ENCODE peak calls at places on chromosome 17, in five cellular contexts. One of them, this sample, is unnamed.

GRCh38 chr17:4520881-4521600 is 22.4 kb downstream of the SPNS2 start:
- DNase-seq in heart right ventricle: no peak
- DNase-seq in activated CD8-positive, alpha-beta T cell treated with anti-CD3 and anti-CD28 coated beads for 36 hours: no peak
- DNase-seq in HCT116: no peak
- DNase-seq in stimulated activated CD8-positive, alpha-beta memory T cell treated with anti-CD3 and anti-CD28 coated beads, Interleukin-12 subunit alpha, Interleukin-12 subunit beta, amount 100 ng/mL, for 1 hour: no peak
- DNase-seq in this sample: no peak

GRCh38 chr17:41655611-41656111 is 31.3 kb upstream of the KRT17 start:
- DNase-seq in heart right ventricle: no peak
- DNase-seq in activated CD8-positive, alpha-beta T cell treated with anti-CD3 and anti-CD28 coated beads for 36 hours: no peak
- DNase-seq in HCT116: no peak
- DNase-seq in stimulated activated CD8-positive, alpha-beta memory T cell treated with anti-CD3 and anti-CD28 coated beads, Interleukin-12 subunit alpha, Interleukin-12 subunit beta, amount 100 ng/mL, for 1 hour: no peak
- DNase-seq in this sample: no peak

GRCh38 chr17:6043405-6043804 is 26.8 kb upstream of the WSCD1 start:
- DNase-seq in heart right ventricle: no peak
- DNase-seq in activated CD8-positive, alpha-beta T cell treated with anti-CD3 and anti-CD28 coated beads for 36 hours: no peak
- DNase-seq in HCT116: no peak
- DNase-seq in stimulated activated CD8-positive, alpha-beta memory T cell treated with anti-CD3 and anti-CD28 coated beads, Interleukin-12 subunit alpha, Interleukin-12 subunit beta, amount 100 ng/mL, for 1 hour: no peak
- DNase-seq in this sample: no peak

GRCh38 chr17:58487589-58488427 is at the start of gene HSF5:
- DNase-seq in heart right ventricle: no peak
- DNase-seq in activated CD8-positive, alpha-beta T cell treated with anti-CD3 and anti-CD28 coated beads for 36 hours: peak; percentile 80
- DNase-seq in HCT116: no peak
- DNase-seq in stimulated activated CD8-positive, alpha-beta memory T cell treated with anti-CD3 and anti-CD28 coated beads, Interleukin-12 subunit alpha, Interleukin-12 subunit beta, amount 100 ng/mL, for 1 hour: peak; percentile 52
- DNase-seq in this sample: no peak

GRCh38 chr17:59533694-59534093 is 31.7 kb upstream of the DHX40 start:
- DNase-seq in heart right ventricle: no peak
- DNase-seq in activated CD8-positive, alpha-beta T cell treated with anti-CD3 and anti-CD28 coated beads for 36 hours: no peak
- DNase-seq in HCT116: no peak
- DNase-seq in stimulated activated CD8-positive, alpha-beta memory T cell treated with anti-CD3 and anti-CD28 coated beads, Interleukin-12 subunit alpha, Interleukin-12 subunit beta, amount 100 ng/mL, for 1 hour: no peak
- DNase-seq in this sample: no peak

GRCh38 chr17:17433260-17433659 is 43.5 kb upstream of the MED9 start:
- DNase-seq in heart right ventricle: no peak
- DNase-seq in activated CD8-positive, alpha-beta T cell treated with anti-CD3 and anti-CD28 coated beads for 36 hours: no peak
- DNase-seq in HCT116: no peak
- DNase-seq in stimulated activated CD8-positive, alpha-beta memory T cell treated with anti-CD3 and anti-CD28 coated beads, Interleukin-12 subunit alpha, Interleukin-12 subunit beta, amount 100 ng/mL, for 1 hour: no peak
- DNase-seq in this sample: no peak

GRCh38 chr17:8151120-8151640 is 1.0 kb downstream of the PER1 start:
- DNase-seq in heart right ventricle: peak; percentile 96
- DNase-seq in activated CD8-positive, alpha-beta T cell treated with anti-CD3 and anti-CD28 coated beads for 36 hours: peak; percentile 91
- DNase-seq in HCT116: no peak
- DNase-seq in stimulated activated CD8-positive, alpha-beta memory T cell treated with anti-CD3 and anti-CD28 coated beads, Interleukin-12 subunit alpha, Interleukin-12 subunit beta, amount 100 ng/mL, for 1 hour: peak; percentile 85
- DNase-seq in this sample: peak; percentile 69

GRCh38 chr17:42133461-42134041 is 10.9 kb downstream of the HSPB9 start:
- DNase-seq in heart right ventricle: no peak
- DNase-seq in activated CD8-positive, alpha-beta T cell treated with anti-CD3 and anti-CD28 coated beads for 36 hours: peak; percentile 61
- DNase-seq in HCT116: no peak
- DNase-seq in stimulated activated CD8-positive, alpha-beta memory T cell treated with anti-CD3 and anti-CD28 coated beads, Interleukin-12 subunit alpha, Interleukin-12 subunit beta, amount 100 ng/mL, for 1 hour: peak; percentile 26
- DNase-seq in this sample: no peak

GRCh38 chr17:39618956-39619785 is 7.6 kb upstream of the PPP1R1B start:
- DNase-seq in heart right ventricle: no peak
- DNase-seq in activated CD8-positive, alpha-beta T cell treated with anti-CD3 and anti-CD28 coated beads for 36 hours: no peak
- DNase-seq in HCT116: no peak
- DNase-seq in stimulated activated CD8-positive, alpha-beta memory T cell treated with anti-CD3 and anti-CD28 coated beads, Interleukin-12 subunit alpha, Interleukin-12 subunit beta, amount 100 ng/mL, for 1 hour: no peak
- DNase-seq in this sample: no peak

GRCh38 chr17:49703557-49704277 is 4.0 kb downstream of the SLC35B1 start:
- DNase-seq in heart right ventricle: no peak
- DNase-seq in activated CD8-positive, alpha-beta T cell treated with anti-CD3 and anti-CD28 coated beads for 36 hours: peak; percentile 30
- DNase-seq in HCT116: peak; percentile 38
- DNase-seq in stimulated activated CD8-positive, alpha-beta memory T cell treated with anti-CD3 and anti-CD28 coated beads, Interleukin-12 subunit alpha, Interleukin-12 subunit beta, amount 100 ng/mL, for 1 hour: no peak
- DNase-seq in this sample: no peak

GRCh38 chr17:58375811-58376210 is 23.8 kb upstream of the SUPT4H1 start:
- DNase-seq in heart right ventricle: no peak
- DNase-seq in activated CD8-positive, alpha-beta T cell treated with anti-CD3 and anti-CD28 coated beads for 36 hours: no peak
- DNase-seq in HCT116: no peak
- DNase-seq in stimulated activated CD8-positive, alpha-beta memory T cell treated with anti-CD3 and anti-CD28 coated beads, Interleukin-12 subunit alpha, Interleukin-12 subunit beta, amount 100 ng/mL, for 1 hour: no peak
- DNase-seq in this sample: no peak

GRCh38 chr17:65589321-65589720 is 27.9 kb upstream of the AXIN2 start:
- DNase-seq in heart right ventricle: no peak
- DNase-seq in activated CD8-positive, alpha-beta T cell treated with anti-CD3 and anti-CD28 coated beads for 36 hours: no peak
- DNase-seq in HCT116: no peak
- DNase-seq in stimulated activated CD8-positive, alpha-beta memory T cell treated with anti-CD3 and anti-CD28 coated beads, Interleukin-12 subunit alpha, Interleukin-12 subunit beta, amount 100 ng/mL, for 1 hour: no peak
- DNase-seq in this sample: no peak

GRCh38 chr17:77769215-77769614 is 189.3 kb upstream of the TNRC6C start:
- DNase-seq in heart right ventricle: no peak
- DNase-seq in activated CD8-positive, alpha-beta T cell treated with anti-CD3 and anti-CD28 coated beads for 36 hours: no peak
- DNase-seq in HCT116: no peak
- DNase-seq in stimulated activated CD8-positive, alpha-beta memory T cell treated with anti-CD3 and anti-CD28 coated beads, Interleukin-12 subunit alpha, Interleukin-12 subunit beta, amount 100 ng/mL, for 1 hour: no peak
- DNase-seq in this sample: no peak

GRCh38 chr17:68973098-68973929 is 18.1 kb upstream of the ABCA8 start:
- DNase-seq in heart right ventricle: no peak
- DNase-seq in activated CD8-positive, alpha-beta T cell treated with anti-CD3 and anti-CD28 coated beads for 36 hours: no peak
- DNase-seq in HCT116: no peak
- DNase-seq in stimulated activated CD8-positive, alpha-beta memory T cell treated with anti-CD3 and anti-CD28 coated beads, Interleukin-12 subunit alpha, Interleukin-12 subunit beta, amount 100 ng/mL, for 1 hour: no peak
- DNase-seq in this sample: no peak

GRCh38 chr17:63279498-63280230 is 166.4 kb downstream of the CYB561 start:
- DNase-seq in heart right ventricle: no peak
- DNase-seq in activated CD8-positive, alpha-beta T cell treated with anti-CD3 and anti-CD28 coated beads for 36 hours: no peak
- DNase-seq in HCT116: no peak
- DNase-seq in stimulated activated CD8-positive, alpha-beta memory T cell treated with anti-CD3 and anti-CD28 coated beads, Interleukin-12 subunit alpha, Interleukin-12 subunit beta, amount 100 ng/mL, for 1 hour: no peak
- DNase-seq in this sample: no peak

GRCh38 chr17:65022751-65023421 is 33.7 kb downstream of the GNA13 start:
- DNase-seq in heart right ventricle: no peak
- DNase-seq in activated CD8-positive, alpha-beta T cell treated with anti-CD3 and anti-CD28 coated beads for 36 hours: peak; percentile 45
- DNase-seq in HCT116: peak; percentile 32
- DNase-seq in stimulated activated CD8-positive, alpha-beta memory T cell treated with anti-CD3 and anti-CD28 coated beads, Interleukin-12 subunit alpha, Interleukin-12 subunit beta, amount 100 ng/mL, for 1 hour: no peak
- DNase-seq in this sample: no peak

GRCh38 chr17:55295411-55296170 is 30.8 kb downstream of the HLF start:
- DNase-seq in heart right ventricle: peak; percentile 42
- DNase-seq in activated CD8-positive, alpha-beta T cell treated with anti-CD3 and anti-CD28 coated beads for 36 hours: peak; percentile 62
- DNase-seq in HCT116: peak; percentile 57
- DNase-seq in stimulated activated CD8-positive, alpha-beta memory T cell treated with anti-CD3 and anti-CD28 coated beads, Interleukin-12 subunit alpha, Interleukin-12 subunit beta, amount 100 ng/mL, for 1 hour: peak; percentile 15
- DNase-seq in this sample: no peak

GRCh38 chr17:40015005-40015997 is at the start of gene CSF3:
- DNase-seq in heart right ventricle: no peak
- DNase-seq in activated CD8-positive, alpha-beta T cell treated with anti-CD3 and anti-CD28 coated beads for 36 hours: no peak
- DNase-seq in HCT116: no peak
- DNase-seq in stimulated activated CD8-positive, alpha-beta memory T cell treated with anti-CD3 and anti-CD28 coated beads, Interleukin-12 subunit alpha, Interleukin-12 subunit beta, amount 100 ng/mL, for 1 hour: no peak
- DNase-seq in this sample: no peak

GRCh38 chr17:75105269-75106080 is 4.3 kb upstream of the ARMC7 start:
- DNase-seq in heart right ventricle: no peak
- DNase-seq in activated CD8-positive, alpha-beta T cell treated with anti-CD3 and anti-CD28 coated beads for 36 hours: peak; percentile 52
- DNase-seq in HCT116: no peak
- DNase-seq in stimulated activated CD8-positive, alpha-beta memory T cell treated with anti-CD3 and anti-CD28 coated beads, Interleukin-12 subunit alpha, Interleukin-12 subunit beta, amount 100 ng/mL, for 1 hour: no peak
- DNase-seq in this sample: no peak

GRCh38 chr17:65987988-65988387 is 203.9 kb downstream of the CEP112 start:
- DNase-seq in heart right ventricle: no peak
- DNase-seq in activated CD8-positive, alpha-beta T cell treated with anti-CD3 and anti-CD28 coated beads for 36 hours: no peak
- DNase-seq in HCT116: peak; percentile 66
- DNase-seq in stimulated activated CD8-positive, alpha-beta memory T cell treated with anti-CD3 and anti-CD28 coated beads, Interleukin-12 subunit alpha, Interleukin-12 subunit beta, amount 100 ng/mL, for 1 hour: no peak
- DNase-seq in this sample: no peak